ENCODE peak calls at places on chromosomes 2 and 18, in six cellular contexts. One of them, this sample, is unnamed.

GRCh38 chr18:46067431-46068007 is 4.5 kb downstream of the PSTPIP2 start:
- DNase-seq in A172: peak; percentile 35
- DNase-seq in lower leg skin: no peak
- DNase-seq in T-helper 1 cell: no peak
- DNase-seq in epithelial cell of esophagus: no peak
- DNase-seq in GM03348: no peak
- DNase-seq in this sample: no peak

GRCh38 chr2:214765180-214765579 is 44.3 kb downstream of the BARD1 start:
- DNase-seq in A172: no peak
- DNase-seq in lower leg skin: no peak
- DNase-seq in T-helper 1 cell: no peak
- DNase-seq in epithelial cell of esophagus: peak; percentile 66
- DNase-seq in GM03348: no peak
- DNase-seq in this sample: no peak

GRCh38 chr2:37507703-37508102 is 163.3 kb downstream of the QPCT start:
- DNase-seq in A172: no peak
- DNase-seq in lower leg skin: no peak
- DNase-seq in T-helper 1 cell: no peak
- DNase-seq in epithelial cell of esophagus: no peak
- DNase-seq in GM03348: no peak
- DNase-seq in this sample: no peak

GRCh38 chr2:85790499-85790898 is 36.7 kb downstream of the ATOH8 start:
- DNase-seq in A172: no peak
- DNase-seq in lower leg skin: no peak
- DNase-seq in T-helper 1 cell: no peak
- DNase-seq in epithelial cell of esophagus: no peak
- DNase-seq in GM03348: no peak
- DNase-seq in this sample: no peak

GRCh38 chr2:239195318-239195871 is 205.4 kb downstream of the HDAC4 start:
- DNase-seq in A172: no peak
- DNase-seq in lower leg skin: no peak
- DNase-seq in T-helper 1 cell: no peak
- DNase-seq in epithelial cell of esophagus: no peak
- DNase-seq in GM03348: no peak
- DNase-seq in this sample: no peak

GRCh38 chr2:138948070-138948539 is 167.9 kb upstream of the NXPH2 start:
- DNase-seq in A172: peak; percentile 99
- DNase-seq in lower leg skin: no peak
- DNase-seq in T-helper 1 cell: no peak
- DNase-seq in epithelial cell of esophagus: peak; percentile 93
- DNase-seq in GM03348: peak; percentile 19
- DNase-seq in this sample: no peak

GRCh38 chr18:2958819-2959298 is 54.1 kb downstream of the LPIN2 start:
- DNase-seq in A172: no peak
- DNase-seq in lower leg skin: no peak
- DNase-seq in T-helper 1 cell: no peak
- DNase-seq in epithelial cell of esophagus: no peak
- DNase-seq in GM03348: peak; percentile 81
- DNase-seq in this sample: no peak

GRCh38 chr2:10678225-10678624 is 11.6 kb downstream of the NOL10 start:
- DNase-seq in A172: no peak
- DNase-seq in lower leg skin: no peak
- DNase-seq in T-helper 1 cell: no peak
- DNase-seq in epithelial cell of esophagus: no peak
- DNase-seq in GM03348: peak; percentile 16
- DNase-seq in this sample: no peak

GRCh38 chr2:32951672-32952071 is 4.9 kb downstream of the LTBP1 start:
- DNase-seq in A172: no peak
- DNase-seq in lower leg skin: no peak
- DNase-seq in T-helper 1 cell: no peak
- DNase-seq in epithelial cell of esophagus: no peak
- DNase-seq in GM03348: no peak
- DNase-seq in this sample: no peak

GRCh38 chr18:10330428-10330827 is 124.0 kb upstream of the APCDD1 start:
- DNase-seq in A172: no peak
- DNase-seq in lower leg skin: no peak
- DNase-seq in T-helper 1 cell: no peak
- DNase-seq in epithelial cell of esophagus: no peak
- DNase-seq in GM03348: no peak
- DNase-seq in this sample: no peak